ENCODE peak calls at places on chromosomes 4 and X, in nine cellular contexts. N, T, D, Q, O, L, P, V and F are unnamed samples.

GRCh38 chr4:8315343-8316250 is 46.0 kb downstream of the HTRA3 start:
- DNase-seq in T (peak), Q (peak), N (no peak), D (no peak), P (peak), L (peak), V (peak), O (no peak), F (peak)

GRCh38 chrX:24332868-24333267 is 19.0 kb upstream of the SUPT20HL2 start:
- DNase-seq in O (no peak), L (no peak), Q (no peak), P (no peak), D (no peak), V (no peak), T (no peak), N (no peak), F (no peak)

GRCh38 chrX:107763647-107764046 is 11.9 kb downstream of the TSC22D3 start:
- DNase-seq in P (no peak), N (no peak), O (no peak), T (no peak), Q (no peak), L (no peak), D (no peak), V (no peak), F (no peak)

GRCh38 chr4:75634951-75635350 is 4.6 kb upstream of the CDKL2 start:
- DNase-seq in D (no peak), P (no peak), Q (peak), T (no peak), O (no peak), L (no peak), N (no peak), V (no peak), F (no peak)

GRCh38 chr4:5639556-5639955 is 68.8 kb downstream of the EVC2 start:
- DNase-seq in P (no peak), V (no peak), O (no peak), N (no peak), D (no peak), L (no peak), T (no peak), Q (no peak), F (no peak)

GRCh38 chr4:53014881-53015280 is 152.8 kb downstream of the RASL11B start:
- DNase-seq in L (no peak), P (no peak), T (no peak), D (no peak), O (no peak), Q (no peak), N (no peak), V (no peak), F (no peak)

GRCh38 chr4:33746979-33747378 is 2497.3 kb downstream of the ARAP2 start:
- DNase-seq in V (no peak), Q (no peak), T (no peak), O (no peak), L (no peak), D (no peak), P (no peak), N (no peak), F (no peak)

GRCh38 chr4:98663226-98664006 is 5.0 kb upstream of the TSPAN5 start:
- DNase-seq in N (peak), O (no peak), L (no peak), D (peak), P (no peak), T (no peak), V (no peak), Q (no peak), F (no peak)

GRCh38 chr4:176575141-176575731 is 217.5 kb downstream of the VEGFC start:
- DNase-seq in L (no peak), Q (peak), P (no peak), O (no peak), D (no peak), N (no peak), V (no peak), T (no peak), F (no peak)

GRCh38 chrX:24479924-24480722 is 15.0 kb downstream of the PDK3 start:
- DNase-seq in V (no peak), T (no peak), O (peak), N (peak), Q (no peak), L (no peak), D (peak), P (no peak), F (peak)

GRCh38 chr4:88477229-88477860 is 20.4 kb downstream of the HERC5 start:
- DNase-seq in Q (no peak), V (no peak), N (no peak), D (no peak), L (no peak), T (no peak), O (no peak), P (no peak), F (no peak)

GRCh38 chr4:137124278-137124932 is 407.9 kb downstream of the PCDH18 start:
- DNase-seq in O (no peak), T (no peak), P (peak), V (no peak), N (peak), D (peak), L (peak), Q (peak), F (no peak)

GRCh38 chr4:148116264-148116663 is 325.9 kb downstream of the NR3C2 start:
- DNase-seq in D (no peak), N (no peak), Q (peak), T (no peak), P (peak), V (no peak), O (no peak), L (peak), F (no peak)

GRCh38 chr4:156870861-156871260 is 100.7 kb downstream of the PDGFC start:
- DNase-seq in D (no peak), T (no peak), O (no peak), P (no peak), V (no peak), N (no peak), L (no peak), Q (no peak), F (no peak)

GRCh38 chrX:64536740-64537139 is 141.5 kb upstream of the MTMR8 start:
- DNase-seq in N (no peak), D (no peak), V (no peak), Q (no peak), O (no peak), P (no peak), L (no peak), T (no peak), F (no peak)

GRCh38 chr4:14157262-14157661 is 529.7 kb upstream of the BOD1L1 start:
- DNase-seq in O (no peak), V (no peak), T (no peak), Q (no peak), L (no peak), D (peak), N (no peak), P (no peak), F (no peak)

GRCh38 chr4:113049421-113050355 is at the start of gene ANK2:
- DNase-seq in V (no peak), O (no peak), D (no peak), L (no peak), T (no peak), P (no peak), Q (no peak), N (no peak), F (no peak)

GRCh38 chrX:118216086-118216485 is 99.5 kb upstream of the KLHL13 start:
- DNase-seq in T (no peak), V (no peak), N (no peak), D (no peak), L (no peak), P (no peak), O (no peak), Q (no peak), F (no peak)

GRCh38 chr4:74374561-74375327 is 9.8 kb downstream of the EREG start:
- DNase-seq in V (no peak), Q (peak), L (peak), T (no peak), O (peak), P (peak), D (no peak), N (no peak), F (peak)

GRCh38 chr4:9924750-9925149 is 96.5 kb downstream of the SLC2A9 start:
- DNase-seq in V (no peak), L (no peak), T (no peak), D (no peak), P (no peak), Q (peak), N (no peak), O (no peak), F (peak)

GRCh38 chrX:80511969-80512760 is 91.9 kb downstream of the TENT5D start:
- DNase-seq in N (no peak), O (no peak), P (no peak), L (no peak), T (no peak), Q (no peak), V (no peak), D (no peak), F (peak)

GRCh38 chr4:165631912-165632311 is 241.1 kb upstream of the TLL1 start:
- DNase-seq in V (no peak), D (no peak), P (no peak), Q (no peak), O (no peak), N (no peak), T (no peak), L (no peak), F (no peak)

GRCh38 chr4:117400039-117400835 is 314.9 kb upstream of the TRAM1L1 start:
- DNase-seq in P (no peak), D (no peak), Q (peak), O (no peak), T (no peak), N (no peak), L (no peak), V (no peak), F (no peak)

GRCh38 chrX:119895843-119896326 is at the start of gene AKAP14:
- DNase-seq in O (no peak), N (no peak), V (no peak), T (no peak), P (no peak), L (no peak), D (no peak), Q (peak), F (no peak)

GRCh38 chr4:38663021-38663800 is 788 bp upstream of the KLF3 start:
- DNase-seq in N (no peak), V (no peak), P (no peak), D (peak), Q (no peak), O (peak), L (peak), T (no peak), F (no peak)

GRCh38 chr4:47475411-47475810 is 9.7 kb upstream of the ATP10D start:
- DNase-seq in L (no peak), T (no peak), O (no peak), P (no peak), D (no peak), V (no peak), N (no peak), Q (no peak), F (no peak)

GRCh38 chrX:29841750-29842149 is 373.6 kb upstream of the MAGEB2 start:
- DNase-seq in V (no peak), P (no peak), N (no peak), Q (peak), O (no peak), L (no peak), D (no peak), T (no peak), F (no peak)

GRCh38 chr4:115671581-115671980 is 558.2 kb upstream of the NDST4 start:
- DNase-seq in P (no peak), L (no peak), D (no peak), O (no peak), V (no peak), N (no peak), T (no peak), Q (no peak), F (no peak)

GRCh38 chr4:108331905-108332632 is 163.3 kb upstream of the LEF1 start:
- DNase-seq in L (no peak), O (no peak), V (no peak), P (no peak), T (no peak), N (no peak), Q (no peak), D (no peak), F (no peak)

GRCh38 chr4:155643087-155643486 is 23.6 kb upstream of the GUCY1A1 start:
- DNase-seq in O (no peak), D (no peak), V (no peak), N (no peak), L (no peak), T (no peak), P (no peak), Q (no peak), F (no peak)

GRCh38 chr4:99117876-99118693 is 26.0 kb downstream of the ADH4 start:
- DNase-seq in T (no peak), D (peak), L (no peak), V (no peak), P (no peak), Q (peak), O (no peak), N (peak), F (no peak)

GRCh38 chr4:186942745-186943606 is 219.3 kb upstream of the FAT1 start:
- DNase-seq in Q (peak), V (no peak), D (no peak), P (no peak), N (no peak), T (no peak), L (no peak), O (peak), F (no peak)

GRCh38 chr4:59855630-59856352 is 1344.3 kb upstream of the ADGRL3 start:
- DNase-seq in Q (no peak), P (no peak), O (no peak), L (no peak), T (no peak), N (no peak), V (no peak), D (no peak), F (no peak)

GRCh38 chrX:13898084-13898483 is 81.2 kb upstream of the GPM6B start:
- DNase-seq in L (no peak), V (peak), N (peak), T (no peak), D (peak), O (no peak), P (no peak), Q (peak), F (no peak)

GRCh38 chr4:87009095-87009648 is 74.4 kb downstream of the AFF1 start:
- DNase-seq in N (no peak), L (no peak), V (no peak), T (no peak), Q (no peak), D (no peak), O (peak), P (no peak), F (no peak)
- TF ChIP-seq CTCF in N (no peak), L (no peak), V (no peak), T (no peak), Q (no peak), D (no peak), O (no peak), P (no peak), F (no peak)

GRCh38 chrX:123405231-123405630 is 221.2 kb downstream of the GRIA3 start:
- DNase-seq in T (no peak), O (no peak), D (no peak), P (no peak), Q (no peak), L (no peak), N (no peak), V (no peak), F (no peak)

GRCh38 chrX:123408856-123409737 is 225.0 kb downstream of the GRIA3 start:
- DNase-seq in T (no peak), P (no peak), L (no peak), D (no peak), N (peak), V (no peak), Q (peak), O (no peak), F (no peak)
- TF ChIP-seq CTCF in T (no peak), P (no peak), L (no peak), D (no peak), N (no peak), V (no peak), Q (no peak), O (no peak), F (no peak)

GRCh38 chr4:128782076-128782715 is 27.3 kb upstream of the JADE1 start:
- DNase-seq in P (no peak), L (no peak), D (peak), Q (no peak), O (peak), T (no peak), V (no peak), N (peak), F (no peak)
- TF ChIP-seq CTCF in P (no peak), L (no peak), D (peak), Q (no peak), O (peak), T (no peak), V (peak), N (peak), F (no peak)

GRCh38 chr4:94598758-94599157 is 147.0 kb downstream of the PDLIM5 start:
- DNase-seq in T (no peak), V (no peak), O (no peak), L (no peak), P (no peak), Q (no peak), D (no peak), N (no peak), F (no peak)

GRCh38 chr4:94595013-94595412 is 143.3 kb downstream of the PDLIM5 start:
- DNase-seq in D (no peak), T (no peak), N (no peak), O (no peak), V (no peak), Q (no peak), P (no peak), L (no peak), F (no peak)

GRCh38 chr4:94591289-94591688 is 139.5 kb downstream of the PDLIM5 start:
- DNase-seq in V (no peak), O (no peak), D (no peak), P (no peak), L (no peak), T (no peak), Q (no peak), N (no peak), F (no peak)

GRCh38 chr4:94590493-94590892 is 138.8 kb downstream of the PDLIM5 start:
- DNase-seq in Q (no peak), V (no peak), T (no peak), O (no peak), N (no peak), L (no peak), P (no peak), D (no peak), F (no peak)

GRCh38 chr4:94595880-94596483 is 144.2 kb downstream of the PDLIM5 start:
- DNase-seq in Q (peak), P (peak), O (no peak), L (no peak), T (peak), D (peak), N (peak), V (no peak), F (no peak)
- TF ChIP-seq CTCF in Q (peak), P (peak), O (peak), L (peak), T (no peak), D (peak), N (no peak), V (peak), F (peak)